ENCODE peak calls at places on chromosomes 4 and X, in nine cellular contexts. K is putamen; Z is ACHN; Q is memory B cell; W is HT1080; G is iris pigment epithelial cell; I is DMS153; R is astrocyte of the spinal cord; V is CD4-positive, CD25-positive, alpha-beta regulatory T cell. F is an unnamed sample.

GRCh38 chr4:109629775-109630174 is 69.7 kb downstream of the MCUB start:
- DNase-seq in K (no peak), Z (no peak), Q (no peak), W (no peak), G (no peak), I (no peak), R (no peak), V (no peak), F (no peak)

GRCh38 chrX:17689971-17690409 is 47.3 kb upstream of the SCML1 start:
- DNase-seq in K (peak; percentile 31), Z (peak; percentile 50), Q (no peak), W (peak; percentile 26), G (peak; percentile 66), I (peak; percentile 46), R (peak; percentile 77), V (peak; percentile 53), F (peak; percentile 57)

GRCh38 chr4:120874792-120875774 is 47.4 kb downstream of the PRDM5 start:
- DNase-seq in K (no peak), Z (no peak), Q (no peak), W (no peak), G (no peak), I (no peak), R (no peak), V (no peak), F (no peak)

GRCh38 chr4:1208970-1209704 is 36.8 kb upstream of the SPON2 start:
- DNase-seq in K (no peak), Z (no peak), Q (no peak), W (no peak), G (peak; percentile 61), I (no peak), R (no peak), V (no peak), F (no peak)

GRCh38 chrX:77962068-77962902 is 7.2 kb downstream of the PGAM4 start:
- DNase-seq in K (no peak), Z (peak; percentile 6), Q (no peak), W (peak; percentile 37), G (peak; percentile 33), I (no peak), R (peak; percentile 6), V (peak; percentile 38), F (no peak)

GRCh38 chrX:95509474-95509873 is 1175.2 kb upstream of the DIAPH2 start:
- DNase-seq in K (no peak), Z (no peak), Q (no peak), W (no peak), G (no peak), I (no peak), R (no peak), V (no peak), F (no peak)

GRCh38 chrX:46611658-46612362 is 38.2 kb downstream of the CHST7 start:
- DNase-seq in K (no peak), Z (no peak), Q (no peak), W (no peak), G (no peak), I (no peak), R (no peak), V (peak; percentile 79), F (no peak)

GRCh38 chrX:53594354-53594753 is 92.2 kb downstream of the HUWE1 start:
- DNase-seq in K (no peak), Z (no peak), Q (no peak), W (peak; percentile 53), G (peak; percentile 74), I (no peak), R (peak; percentile 7), V (no peak), F (no peak)

GRCh38 chrX:15292861-15293260 is 22.6 kb downstream of the ASB11 start:
- DNase-seq in K (no peak), Z (no peak), Q (no peak), W (peak; percentile 68), G (no peak), I (no peak), R (no peak), V (no peak), F (no peak)

GRCh38 chr4:126414741-126415140 is 1100.0 kb downstream of the FAT4 start:
- DNase-seq in K (no peak), Z (no peak), Q (no peak), W (no peak), G (no peak), I (no peak), R (no peak), V (no peak), F (no peak)

GRCh38 chrX:151397741-151398070 is 700 bp downstream of the VMA21 start:
- DNase-seq in K (no peak), Z (no peak), Q (no peak), W (peak; percentile 6), G (peak; percentile 12), I (no peak), R (no peak), V (peak; percentile 10), F (no peak)

GRCh38 chr4:139628184-139629012 is 37.2 kb upstream of the MGST2 start:
- DNase-seq in K (no peak), Z (no peak), Q (no peak), W (no peak), G (no peak), I (peak; percentile 59), R (no peak), V (no peak), F (no peak)

GRCh38 chrX:24494544-24495113 is 29.5 kb downstream of the PDK3 start:
- DNase-seq in K (no peak), Z (no peak), Q (no peak), W (peak; percentile 79), G (peak; percentile 82), I (peak; percentile 53), R (peak; percentile 83), V (no peak), F (no peak)

GRCh38 chr4:6377626-6378492 is 94.6 kb downstream of the PPP2R2C start:
- DNase-seq in K (no peak), Z (no peak), Q (no peak), W (no peak), G (no peak), I (no peak), R (no peak), V (no peak), F (no peak)

GRCh38 chr4:122798101-122798500 is 28.5 kb upstream of the FGF2 start:
- DNase-seq in K (peak; percentile 25), Z (peak; percentile 90), Q (no peak), W (peak; percentile 83), G (peak; percentile 98), I (peak; percentile 47), R (peak; percentile 92), V (no peak), F (no peak)

GRCh38 chr4:4838602-4839470 is 20.6 kb upstream of the MSX1 start:
- DNase-seq in K (no peak), Z (no peak), Q (no peak), W (peak; percentile 67), G (no peak), I (no peak), R (peak; percentile 39), V (no peak), F (no peak)

GRCh38 chr4:83589283-83589682 is 53.4 kb downstream of the GPAT3 start:
- DNase-seq in K (no peak), Z (no peak), Q (no peak), W (no peak), G (no peak), I (no peak), R (no peak), V (no peak), F (no peak)

GRCh38 chrX:107683124-107683895 is 55.0 kb downstream of the PRPS1 start:
- DNase-seq in K (no peak), Z (no peak), Q (no peak), W (no peak), G (peak; percentile 58), I (no peak), R (no peak), V (no peak), F (no peak)

GRCh38 chrX:1401611-1402430 is 9.9 kb upstream of the SLC25A6 start:
- DNase-seq in K (no peak), Z (no peak), Q (no peak), W (no peak), G (no peak), I (no peak), R (no peak), V (no peak), F (no peak)

GRCh38 chrX:150975655-150976390 is 7.3 kb upstream of the HMGB3 start:
- DNase-seq in K (no peak), Z (no peak), Q (no peak), W (no peak), G (no peak), I (no peak), R (no peak), V (no peak), F (no peak)

GRCh38 chrX:130523460-130524394 is 121.9 kb downstream of the RBMX2 start:
- DNase-seq in K (peak; percentile 16), Z (peak; percentile 31), Q (no peak), W (peak; percentile 9), G (no peak), I (peak; percentile 20), R (peak; percentile 11), V (no peak), F (peak; percentile 69)

GRCh38 chr4:117817316-117817715 is 217.0 kb upstream of the NDST3 start:
- DNase-seq in K (no peak), Z (no peak), Q (no peak), W (peak; percentile 45), G (no peak), I (no peak), R (peak; percentile 22), V (no peak), F (no peak)

GRCh38 chr4:40363382-40363920 is 28.3 kb downstream of the CHRNA9 start:
- DNase-seq in K (no peak), Z (no peak), Q (no peak), W (no peak), G (no peak), I (no peak), R (no peak), V (no peak), F (no peak)

GRCh38 chr4:53012738-53013137 is 150.6 kb downstream of the RASL11B start:
- DNase-seq in K (no peak), Z (no peak), Q (no peak), W (peak; percentile 6), G (no peak), I (no peak), R (peak; percentile 33), V (peak; percentile 58), F (peak; percentile 20)

GRCh38 chr4:145183023-145183422 is 2.6 kb upstream of the OTUD4 start:
- DNase-seq in K (no peak), Z (no peak), Q (no peak), W (peak; percentile 14), G (no peak), I (no peak), R (no peak), V (no peak), F (no peak)

GRCh38 chr4:82785248-82786003 is 13.2 kb downstream of the SCD5 start:
- DNase-seq in K (no peak), Z (no peak), Q (no peak), W (peak; percentile 98), G (peak; percentile 94), I (peak; percentile 28), R (peak; percentile 90), V (no peak), F (no peak)

GRCh38 chrX:110167952-110168451 is 149.9 kb downstream of the AMMECR1 start:
- DNase-seq in K (no peak), Z (peak; percentile 43), Q (peak; percentile 36), W (peak; percentile 18), G (no peak), I (no peak), R (no peak), V (peak; percentile 46), F (no peak)

F was measured in SK-N-DZ.